ENCODE peak calls at places on chromosomes 16 and 17, in seven cellular contexts. C, N, T, B, A, K and R are unnamed samples.

GRCh38 chr17:57605734-57606105 is 139.4 kb downstream of the CCDC182 start:
- DNase-seq in A (no peak), C (no peak), N (no peak), K (no peak), B (no peak), T (no peak), R (no peak)

GRCh38 chr17:45367216-45367615 is 50.4 kb upstream of the MAP3K14 start:
- DNase-seq in N (no peak), T (no peak), B (no peak), K (no peak), A (no peak), C (no peak), R (no peak)

GRCh38 chr16:11010576-11011221 is 66.3 kb downstream of the CLEC16A start:
- DNase-seq in T (no peak), N (peak), A (no peak), K (no peak), B (no peak), C (no peak), R (no peak)

GRCh38 chr17:1485311-1485747 is 7.2 kb downstream of the MYO1C start:
- DNase-seq in K (no peak), N (peak), A (peak), T (peak), B (no peak), C (peak), R (peak)

GRCh38 chr16:58651965-58652348 is 22.3 kb upstream of the CNOT1 start:
- DNase-seq in K (no peak), A (peak), T (no peak), C (no peak), B (no peak), N (no peak), R (no peak)

GRCh38 chr17:7367083-7367482 is 12.1 kb downstream of the TMEM95 start:
- DNase-seq in C (no peak), T (no peak), K (no peak), N (no peak), B (no peak), A (no peak), R (no peak)

GRCh38 chr17:47731396-47731795 is 1.6 kb upstream of the TBX21 start:
- DNase-seq in A (no peak), B (no peak), C (no peak), K (no peak), T (no peak), N (no peak), R (no peak)

GRCh38 chr17:871731-872517 is 89.8 kb downstream of the MRM3 start:
- DNase-seq in K (no peak), B (no peak), C (no peak), A (no peak), N (no peak), T (no peak), R (no peak)

GRCh38 chr16:87848676-87849345 is 20.5 kb downstream of the SLC7A5 start:
- DNase-seq in K (no peak), A (no peak), C (no peak), B (no peak), T (no peak), N (no peak), R (no peak)

GRCh38 chr16:52439171-52439701 is 107.7 kb downstream of the TOX3 start:
- DNase-seq in C (no peak), N (no peak), T (no peak), B (no peak), A (no peak), K (peak), R (no peak)

GRCh38 chr16:67805718-67806427 is 487 bp downstream of the RANBP10 start:
- DNase-seq in T (no peak), K (peak), C (peak), N (no peak), A (no peak), B (no peak), R (peak)

GRCh38 chr16:68902376-68903345 is 59.3 kb downstream of the TANGO6 start:
- DNase-seq in T (no peak), A (peak), K (no peak), N (no peak), C (peak), B (no peak), R (no peak)

GRCh38 chr17:29158515-29159275 is 21.5 kb downstream of the MYO18A start:
- DNase-seq in B (no peak), K (peak), N (no peak), A (no peak), T (no peak), C (peak), R (no peak)

GRCh38 chr16:87733190-87733589 is 32.6 kb downstream of the KLHDC4 start:
- DNase-seq in T (no peak), K (no peak), A (no peak), B (no peak), C (no peak), N (no peak), R (no peak)

GRCh38 chr17:48738803-48739526 is 10.4 kb upstream of the HOXB13 start:
- DNase-seq in N (no peak), K (no peak), C (no peak), A (no peak), B (no peak), T (no peak), R (no peak)

GRCh38 chr17:78940708-78941107 is 15.5 kb upstream of the TIMP2 start:
- DNase-seq in B (no peak), N (no peak), K (no peak), C (no peak), A (no peak), T (no peak), R (no peak)

GRCh38 chr16:84508502-84508901 is 4.0 kb upstream of the MEAK7 start:
- DNase-seq in A (no peak), N (no peak), T (no peak), K (no peak), B (no peak), C (no peak), R (peak)

GRCh38 chr17:45895304-45895968 is 1.1 kb downstream of the MAPT start:
- DNase-seq in K (no peak), N (peak), B (no peak), A (no peak), T (no peak), C (peak), R (no peak)

GRCh38 chr16:85927326-85927725 is 28.4 kb downstream of the IRF8 start:
- DNase-seq in B (no peak), N (no peak), T (no peak), A (no peak), C (no peak), K (no peak), R (no peak)

GRCh38 chr17:50891577-50891989 is 25.4 kb upstream of the TOB1 start:
- DNase-seq in B (no peak), T (no peak), C (no peak), N (no peak), K (no peak), A (no peak), R (no peak)

GRCh38 chr17:57773557-57773956 is 28.5 kb upstream of the CCDC182 start:
- DNase-seq in C (no peak), A (peak), N (no peak), K (no peak), T (no peak), B (no peak), R (no peak)

GRCh38 chr17:41141361-41141760 is 1.0 kb upstream of the KRTAP4-6 start:
- DNase-seq in K (no peak), N (no peak), C (no peak), T (no peak), A (no peak), B (no peak), R (no peak)

GRCh38 chr16:3027488-3027795 is 3.6 kb downstream of the THOC6 start:
- DNase-seq in N (peak), K (no peak), C (no peak), T (no peak), B (no peak), A (no peak), R (no peak)

GRCh38 chr17:39754161-39754957 is 16.6 kb downstream of the GRB7 start:
- DNase-seq in C (peak), N (peak), A (peak), T (peak), B (peak), K (peak), R (peak)

GRCh38 chr17:40612510-40613244 is 34.9 kb downstream of the SMARCE1 start:
- DNase-seq in A (no peak), B (peak), T (peak), C (no peak), K (no peak), N (no peak), R (no peak)

GRCh38 chr16:88086571-88087516 is 135.6 kb downstream of the BANP start:
- DNase-seq in A (no peak), B (no peak), K (peak), N (peak), T (no peak), C (no peak), R (no peak)

GRCh38 chr17:35708149-35708548 is 23.3 kb upstream of the RASL10B start:
- DNase-seq in T (no peak), K (no peak), C (no peak), B (no peak), N (no peak), A (no peak), R (no peak)

GRCh38 chr17:59193463-59193862 is 16.4 kb upstream of the SMG8 start:
- DNase-seq in N (no peak), A (no peak), K (no peak), C (no peak), T (no peak), B (no peak), R (no peak)

GRCh38 chr16:3101018-3101840 is 2.1 kb upstream of the ZSCAN10 start:
- DNase-seq in B (no peak), A (no peak), C (peak), T (peak), N (no peak), K (no peak), R (no peak)

GRCh38 chr17:7444682-7445010 is 215 bp upstream of the CHRNB1 start:
- DNase-seq in N (no peak), T (no peak), B (no peak), K (no peak), A (no peak), C (no peak), R (no peak)